ENCODE peak calls at places on chromosomes 16 and 17, in eight cellular contexts. G, H, Z, D, S, K, R and C are unnamed samples.

GRCh38 chr16:3027983-3028715 is 4.3 kb downstream of the THOC6 start:
- DNase-seq in G (peak), H (peak), Z (peak), D (peak), S (peak), K (peak), R (peak), C (peak)

GRCh38 chr17:43351686-43352085 is 47.1 kb upstream of the ARL4D start:
- DNase-seq in G (no peak), H (no peak), Z (peak), D (no peak), S (no peak), K (no peak), R (no peak), C (no peak)

GRCh38 chr17:78329263-78330059 is 30.4 kb downstream of the SOCS3 start:
- DNase-seq in G (no peak), H (peak), Z (peak), D (no peak), S (peak), K (peak), R (no peak), C (no peak)

GRCh38 chr17:64259436-64259835 is 3.6 kb downstream of the TEX2 start:
- DNase-seq in G (no peak), H (no peak), Z (no peak), D (no peak), S (no peak), K (no peak), R (no peak), C (no peak)

GRCh38 chr16:71383054-71383773 is 24.7 kb downstream of the CALB2 start:
- DNase-seq in G (no peak), H (no peak), Z (peak), D (peak), S (no peak), K (peak), R (peak), C (peak)

GRCh38 chr17:80830020-80830780 is 161.4 kb upstream of the CHMP6 start:
- DNase-seq in G (no peak), H (no peak), Z (no peak), D (no peak), S (no peak), K (no peak), R (no peak), C (no peak)

GRCh38 chr17:58413684-58414083 is 3.6 kb downstream of the RNF43 start:
- DNase-seq in G (no peak), H (no peak), Z (no peak), D (no peak), S (no peak), K (no peak), R (no peak), C (no peak)

GRCh38 chr16:66520406-66521194 is 29.3 kb downstream of the TK2 start:
- DNase-seq in G (peak), H (no peak), Z (no peak), D (no peak), S (no peak), K (no peak), R (no peak), C (no peak)

GRCh38 chr17:74690409-74690825 is 22.3 kb downstream of the CD300LF start:
- DNase-seq in G (peak), H (no peak), Z (no peak), D (no peak), S (no peak), K (no peak), R (peak), C (no peak)

GRCh38 chr17:57995076-57995956 is 7.3 kb upstream of the VEZF1 start:
- DNase-seq in G (peak), H (peak), Z (peak), D (peak), S (peak), K (peak), R (peak), C (peak)

GRCh38 chr16:314351-314750 is 31.4 kb downstream of the PDIA2 start:
- DNase-seq in G (no peak), H (no peak), Z (no peak), D (no peak), S (no peak), K (no peak), R (no peak), C (no peak)

GRCh38 chr16:72978212-72978611 is 69.7 kb downstream of the ZFHX3 start:
- DNase-seq in G (no peak), H (no peak), Z (no peak), D (no peak), S (no peak), K (peak), R (no peak), C (no peak)

GRCh38 chr17:61731330-61731729 is 132.0 kb downstream of the BRIP1 start:
- DNase-seq in G (no peak), H (no peak), Z (no peak), D (no peak), S (peak), K (no peak), R (no peak), C (no peak)
- TF ChIP-seq EZH2phosphoT487 in G (no peak), H (no peak), Z (no peak), D (no peak), S (no peak), K (no peak), R (no peak), C (no peak)

DNA sequence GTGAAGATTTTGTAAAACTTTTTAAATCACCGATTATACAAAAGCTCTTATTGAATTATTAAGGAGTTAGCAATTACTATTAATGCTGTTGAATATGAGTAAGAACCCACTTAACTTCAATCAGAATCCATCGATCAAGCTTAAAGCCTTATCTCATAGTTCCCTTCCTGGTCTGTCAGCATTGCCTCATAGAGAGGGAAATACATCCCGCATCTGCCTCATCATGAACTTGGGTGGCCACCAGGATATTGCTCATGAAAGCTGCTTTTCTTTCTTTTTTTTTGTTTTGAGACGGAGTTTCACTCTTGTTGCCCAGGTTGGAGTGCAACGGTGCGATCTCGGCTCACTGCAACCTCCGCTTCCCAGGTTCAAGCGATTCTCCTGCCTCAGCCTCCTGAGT is 66.7 kb downstream of the PIGL start:
- DNase-seq in G (no peak), H (no peak), Z (peak), D (no peak), S (no peak), K (peak), R (no peak), C (no peak)
- TF ChIP-seq EZH2phosphoT487 in G (no peak), H (no peak), Z (no peak), D (no peak), S (no peak), K (no peak), R (no peak), C (no peak)

DNA sequence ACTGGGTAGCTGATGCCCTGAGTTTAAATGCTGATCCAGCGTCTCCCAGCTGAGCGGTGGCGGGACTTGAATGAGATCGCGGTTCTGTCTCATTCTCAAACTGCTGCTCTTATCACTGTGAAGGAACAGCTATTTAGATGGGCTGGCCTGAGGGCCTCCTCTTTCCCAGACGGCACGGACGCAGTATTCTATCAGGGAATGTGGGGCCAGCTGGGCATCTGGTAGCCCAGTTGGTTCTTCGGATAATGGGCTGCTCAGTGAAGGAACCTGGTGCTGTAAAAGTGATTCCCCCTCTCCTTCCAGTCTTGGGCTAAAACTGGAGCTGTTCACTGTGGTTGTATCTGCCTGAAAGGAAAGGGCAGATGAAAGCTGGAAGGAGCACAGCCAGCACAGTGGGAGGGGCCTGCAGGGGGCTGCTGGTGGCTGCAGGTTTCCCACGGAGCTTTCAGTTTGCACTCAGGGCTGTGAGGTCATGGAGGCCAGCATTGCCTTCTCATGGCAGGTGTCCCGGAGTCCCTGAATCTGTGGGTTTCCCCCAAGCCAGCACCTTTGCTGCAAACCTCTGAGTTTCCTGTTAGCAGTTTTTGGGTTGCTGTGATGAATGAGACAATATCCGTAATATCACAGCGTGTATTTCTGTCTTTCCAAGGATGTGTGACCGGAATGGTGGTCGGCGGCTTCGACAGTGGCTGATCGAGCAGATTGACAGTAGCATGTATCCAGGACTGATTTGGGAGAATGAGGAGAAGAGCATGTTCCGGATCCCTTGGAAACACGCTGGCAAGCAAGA is 3.6 kb downstream of the IRF8 start:
- DNase-seq in G (peak), H (no peak), Z (no peak), D (peak), S (no peak), K (no peak), R (no peak), C (no peak)
- TF ChIP-seq EZH2phosphoT487 in G (no peak), H (no peak), Z (no peak), D (no peak), S (no peak), K (no peak), R (no peak), C (no peak)

GRCh38 chr17:17303010-17303846 is at the start of gene NT5M:
- DNase-seq in G (peak), H (no peak), Z (peak), D (peak), S (peak), K (peak), R (peak), C (peak)

GRCh38 chr17:17303847-17304490 is 796 bp downstream of the NT5M start:
- DNase-seq in G (no peak), H (no peak), Z (no peak), D (no peak), S (peak), K (no peak), R (no peak), C (no peak)

GRCh38 chr17:17304521-17304985 is 1.4 kb downstream of the NT5M start:
- DNase-seq in G (peak), H (no peak), Z (no peak), D (no peak), S (no peak), K (no peak), R (no peak), C (no peak)

GRCh38 chr17:17298108-17298507 is 5.1 kb upstream of the NT5M start:
- DNase-seq in G (no peak), H (no peak), Z (peak), D (no peak), S (no peak), K (peak), R (no peak), C (no peak)

GRCh38 chr17:17300624-17301568 is 2.3 kb upstream of the NT5M start:
- DNase-seq in G (peak), H (no peak), Z (no peak), D (peak), S (no peak), K (peak), R (peak), C (peak)
- TF ChIP-seq EZH2phosphoT487 in G (no peak), H (no peak), Z (no peak), D (no peak), S (no peak), K (no peak), R (no peak), C (no peak)

DNA sequence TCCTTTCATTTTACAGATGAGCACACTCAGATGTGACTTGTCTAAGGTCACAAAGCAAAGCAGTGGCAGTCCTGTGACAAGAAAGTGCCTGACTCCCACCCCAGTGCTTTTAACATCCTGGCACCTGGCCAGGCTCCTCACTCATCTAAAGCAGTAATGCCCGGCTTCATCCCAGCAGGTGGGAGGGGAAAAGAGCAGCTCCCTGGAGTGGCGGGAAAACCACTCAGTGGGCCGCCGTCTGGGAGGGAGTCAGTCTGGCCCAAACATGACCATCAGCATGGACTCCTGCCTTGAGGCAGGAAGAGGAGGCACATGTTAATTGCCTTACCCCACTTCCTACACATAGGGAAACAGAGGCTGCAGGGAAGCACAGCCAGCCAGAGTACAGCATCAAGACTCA is 2.6 kb downstream of the PCGF2 start:
- DNase-seq in G (peak), H (no peak), Z (no peak), D (no peak), S (no peak), K (peak), R (peak), C (no peak)
- TF ChIP-seq EZH2phosphoT487 in G (no peak), H (no peak), Z (no peak), D (no peak), S (no peak), K (no peak), R (no peak), C (no peak)

DNA sequence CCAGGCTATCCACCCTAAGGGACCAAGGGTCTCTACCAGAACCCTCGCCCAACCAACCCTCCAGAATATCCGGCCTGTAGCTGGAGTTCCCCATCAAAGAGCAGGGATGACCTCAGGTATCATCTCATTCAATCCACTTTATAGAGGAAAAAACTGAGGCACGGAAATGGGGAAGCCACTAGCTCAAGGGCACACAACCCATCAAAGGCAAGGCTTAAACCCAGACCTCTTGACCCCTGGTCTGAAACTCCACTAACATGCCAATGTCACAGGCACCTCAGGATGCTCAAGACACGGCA is 1.6 kb downstream of the TBC1D10B start:
- DNase-seq in G (no peak), H (no peak), Z (no peak), D (no peak), S (no peak), K (no peak), R (no peak), C (no peak)
- TF ChIP-seq EZH2phosphoT487 in G (no peak), H (no peak), Z (no peak), D (no peak), S (no peak), K (no peak), R (no peak), C (no peak)

DNA sequence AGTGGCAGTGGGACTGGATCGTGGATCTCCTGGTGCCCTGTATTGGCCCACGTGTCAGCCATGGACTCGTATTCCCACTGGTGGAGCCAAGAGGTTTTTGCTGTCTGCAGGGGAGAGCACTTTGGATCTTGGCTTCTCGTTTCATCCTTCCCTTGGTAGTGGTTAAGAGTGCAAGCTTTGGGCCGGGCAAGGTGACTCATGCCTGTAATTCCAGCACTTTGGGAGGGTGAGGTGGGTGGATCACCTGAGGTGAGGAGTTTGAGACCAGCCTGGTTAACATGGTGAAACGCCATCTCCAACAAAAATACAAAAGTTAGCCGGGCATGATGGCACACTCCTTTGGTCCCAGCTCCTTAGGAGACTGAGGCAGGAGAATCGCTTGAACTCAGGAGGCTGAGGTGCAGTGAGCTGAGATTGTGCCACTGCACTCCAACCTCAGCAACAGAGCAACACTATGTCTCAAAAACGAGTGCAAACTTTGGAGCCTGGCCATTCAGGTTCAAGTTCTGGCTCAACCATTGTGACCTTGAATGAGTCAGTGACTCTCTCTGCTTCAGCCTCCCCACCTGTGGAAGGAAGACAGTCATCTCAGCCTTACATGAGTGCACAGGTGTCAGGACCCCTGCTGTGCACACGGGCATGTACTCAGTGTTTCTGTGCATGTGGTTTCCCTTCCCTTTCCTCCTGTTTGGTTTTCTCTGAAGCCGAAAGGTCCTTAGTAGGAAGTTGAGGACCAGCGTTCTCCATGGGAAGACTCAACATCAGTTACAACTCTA is 57.4 kb downstream of the PLCG2 start:
- DNase-seq in G (peak), H (peak), Z (no peak), D (no peak), S (no peak), K (no peak), R (no peak), C (no peak)
- TF ChIP-seq EZH2phosphoT487 in G (no peak), H (no peak), Z (no peak), D (no peak), S (no peak), K (no peak), R (no peak), C (no peak)

GRCh38 chr16:21646721-21647561 is 5.5 kb downstream of the IGSF6 start:
- DNase-seq in G (peak), H (no peak), Z (no peak), D (no peak), S (no peak), K (no peak), R (no peak), C (no peak)
- TF ChIP-seq EZH2phosphoT487 in G (no peak), H (no peak), Z (no peak), D (no peak), S (no peak), K (no peak), R (no peak), C (no peak)